ENCODE peak calls at places on chromosomes 6 and 20, in eight cellular contexts. A is CD4-positive, alpha-beta T cell; C is heart left ventricle; D is left ventricle myocardium inferior; F is pancreas; V is right atrium auricular region; K is CD8-positive, alpha-beta memory T cell; S is tibial nerve. B is an unnamed sample.

GRCh38 chr6:21935561-21936028 is 342.0 kb downstream of the SOX4 start:
- DNase-seq in A (no peak), C (no peak), D (no peak), F (peak; percentile 25), V (no peak), K (no peak), S (no peak), B (no peak)

GRCh38 chr20:63532449-63532971 is 4.7 kb downstream of the PTK6 start:
- DNase-seq in A (no peak), C (no peak), D (no peak), F (no peak), V (no peak), K (no peak), S (no peak), B (peak; percentile 62)

GRCh38 chr6:157885211-157885788 is 62.3 kb downstream of the SNX9 start:
- DNase-seq in A (peak; percentile 37), C (no peak), D (no peak), F (no peak), V (no peak), K (peak; percentile 85), S (no peak), B (no peak)

GRCh38 chr6:122416825-122417224 is 17.4 kb downstream of the HSF2 start:
- DNase-seq in A (no peak), C (no peak), D (no peak), F (no peak), V (no peak), K (no peak), S (no peak), B (no peak)

GRCh38 chr20:62205618-62206387 is 14.3 kb downstream of the HRH3 start:
- DNase-seq in A (no peak), C (no peak), D (no peak), F (no peak), V (no peak), K (no peak), S (no peak), B (peak; percentile 72)

GRCh38 chr6:157961829-157962228 is 19.8 kb upstream of the SYNJ2 start:
- DNase-seq in A (no peak), C (no peak), D (no peak), F (no peak), V (no peak), K (no peak), S (no peak), B (no peak)

GRCh38 chr20:47146703-47147102 is 209.8 kb downstream of the ZMYND8 start:
- DNase-seq in A (no peak), C (no peak), D (no peak), F (no peak), V (no peak), K (no peak), S (no peak), B (no peak)

GRCh38 chr6:49551866-49552129 is 1.3 kb downstream of the C6orf141 start:
- DNase-seq in A (no peak), C (no peak), D (no peak), F (no peak), V (no peak), K (no peak), S (no peak), B (no peak)

GRCh38 chr6:70673601-70674000 is 5.9 kb downstream of the SMAP1 start:
- DNase-seq in A (no peak), C (no peak), D (no peak), F (no peak), V (no peak), K (no peak), S (no peak), B (no peak)

GRCh38 chr6:35071347-35071994 is 69.7 kb downstream of the TCP11 start:
- DNase-seq in A (no peak), C (no peak), D (no peak), F (no peak), V (no peak), K (no peak), S (no peak), B (peak; percentile 64)

GRCh38 chr6:168533428-168533827 is 92.4 kb downstream of the SMOC2 start:
- DNase-seq in A (no peak), C (peak; percentile 52), D (no peak), F (peak; percentile 43), V (peak; percentile 63), K (no peak), S (no peak), B (no peak)
- H3K27ac ChIP-seq in A (no peak overlapping the region), C (peak overlapping the region; percentile 42), D (peak overlapping the region; percentile 74), F (no peak overlapping the region), V (peak overlapping the region; percentile 6), K (no peak overlapping the region), S (no peak overlapping the region), B (no peak overlapping the region)

DNA sequence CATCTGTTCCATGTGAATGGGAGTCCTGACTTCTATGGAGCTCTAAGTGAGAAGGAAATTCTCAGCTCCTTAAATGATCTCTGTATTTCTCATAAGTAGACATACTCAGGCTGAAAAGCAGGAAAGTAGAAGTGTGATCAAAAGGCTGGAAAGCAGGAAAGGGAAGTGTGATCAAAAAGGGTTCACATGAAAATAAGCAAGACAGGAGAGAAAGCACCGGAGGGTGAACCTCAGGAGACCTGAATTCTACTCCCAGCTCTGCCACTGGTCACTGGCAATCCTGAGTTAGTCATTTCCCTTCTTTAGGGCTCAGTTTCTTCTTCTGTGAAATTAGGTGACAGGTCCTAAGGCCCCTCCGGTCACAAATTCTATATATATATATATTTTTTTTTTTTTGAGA is 55.5 kb upstream of the TRERF1 start:
- DNase-seq in A (no peak), C (no peak), D (no peak), F (no peak), V (no peak), K (no peak), S (no peak), B (no peak)
- H3K27ac ChIP-seq in A (no peak overlapping the region), C (no peak overlapping the region), D (no peak overlapping the region), F (no peak overlapping the region), V (no peak overlapping the region), K (no peak overlapping the region), S (no peak overlapping the region), B (no peak overlapping the region)

GRCh38 chr20:45353746-45354145 is 5.5 kb upstream of the SDC4 start:
- DNase-seq in A (no peak), C (no peak), D (no peak), F (no peak), V (no peak), K (no peak), S (no peak), B (no peak)

GRCh38 chr20:45352729-45353128 is 4.5 kb upstream of the SDC4 start:
- DNase-seq in A (no peak), C (no peak), D (no peak), F (no peak), V (no peak), K (no peak), S (no peak), B (no peak)

GRCh38 chr20:45355209-45355608 is 7.0 kb upstream of the SDC4 start:
- DNase-seq in A (no peak), C (no peak), D (no peak), F (no peak), V (no peak), K (no peak), S (no peak), B (no peak)

GRCh38 chr20:45355685-45356084 is 7.3 kb upstream of the SYS1 start:
- DNase-seq in A (no peak), C (no peak), D (no peak), F (no peak), V (no peak), K (no peak), S (no peak), B (no peak)

DNA sequence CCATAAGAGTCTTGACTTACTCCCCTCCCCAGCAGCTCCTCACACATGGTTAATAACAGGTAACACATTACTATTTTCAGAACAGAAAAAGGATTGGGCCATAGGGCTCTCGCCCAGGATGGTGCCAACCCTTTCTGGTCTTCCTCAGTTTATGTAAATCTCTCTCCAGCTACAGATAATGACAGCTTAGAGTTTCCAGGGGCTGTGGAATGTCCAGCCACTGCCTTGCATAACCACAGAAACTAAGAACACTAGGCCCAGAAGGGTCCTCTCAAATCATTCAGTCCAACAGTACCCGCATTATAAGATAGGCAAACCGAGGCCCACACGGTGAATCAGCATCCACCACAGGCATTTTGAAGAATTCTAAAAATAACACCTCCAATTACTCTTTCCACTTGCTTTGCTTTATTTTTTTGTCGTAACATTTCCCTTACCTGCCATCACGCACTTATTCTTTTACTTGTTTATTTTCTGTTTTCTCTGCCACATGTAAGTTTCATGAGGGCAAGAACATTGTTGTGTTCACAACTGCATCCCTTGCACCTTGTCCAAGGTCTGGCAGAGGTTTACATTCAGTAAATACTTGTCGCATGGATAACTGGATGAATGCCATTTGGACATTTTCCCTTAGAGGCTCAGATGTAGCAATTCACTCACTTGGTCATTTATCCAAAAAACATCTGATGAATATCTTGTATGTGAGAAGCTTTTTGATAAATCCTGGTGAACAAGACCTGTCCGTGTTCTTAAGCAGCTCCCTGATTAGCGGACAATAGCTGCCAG is 6.4 kb upstream of the SDC4 start:
- DNase-seq in A (no peak), C (no peak), D (no peak), F (no peak), V (no peak), K (no peak), S (no peak), B (no peak)
- H3K27ac ChIP-seq in A (no peak overlapping the region), C (peak overlapping the region; percentile 67), D (peak overlapping the region; percentile 93), F (no peak overlapping the region), V (peak overlapping the region; percentile 94), K (no peak overlapping the region), S (no peak overlapping the region), B (peak overlapping the region; percentile 28)

DNA sequence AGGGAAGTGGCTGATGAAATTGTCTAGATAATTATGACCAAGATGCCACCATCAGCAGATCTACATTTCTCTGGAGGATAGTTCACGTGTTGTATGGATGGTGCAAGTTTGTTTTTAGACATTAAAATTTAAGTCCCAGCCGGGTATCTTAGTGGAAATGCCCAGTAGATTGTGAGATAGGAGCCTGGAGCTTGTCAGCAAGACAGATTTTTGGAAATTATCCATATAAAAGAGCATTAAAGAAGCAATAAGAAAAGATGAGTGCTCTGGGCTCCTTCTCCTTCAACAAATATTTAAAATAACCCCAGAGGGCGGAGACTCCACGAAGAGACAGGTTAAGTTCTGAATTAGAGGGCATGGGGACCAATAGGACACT is 47.6 kb upstream of the SMLR1 start:
- DNase-seq in A (no peak), C (no peak), D (no peak), F (no peak), V (no peak), K (no peak), S (no peak), B (no peak)
- H3K27ac ChIP-seq in A (no peak overlapping the region), C (no peak overlapping the region), D (peak overlapping the region; percentile 5), F (no peak overlapping the region), V (no peak overlapping the region), K (no peak overlapping the region), S (no peak overlapping the region), B (no peak overlapping the region)

DNA sequence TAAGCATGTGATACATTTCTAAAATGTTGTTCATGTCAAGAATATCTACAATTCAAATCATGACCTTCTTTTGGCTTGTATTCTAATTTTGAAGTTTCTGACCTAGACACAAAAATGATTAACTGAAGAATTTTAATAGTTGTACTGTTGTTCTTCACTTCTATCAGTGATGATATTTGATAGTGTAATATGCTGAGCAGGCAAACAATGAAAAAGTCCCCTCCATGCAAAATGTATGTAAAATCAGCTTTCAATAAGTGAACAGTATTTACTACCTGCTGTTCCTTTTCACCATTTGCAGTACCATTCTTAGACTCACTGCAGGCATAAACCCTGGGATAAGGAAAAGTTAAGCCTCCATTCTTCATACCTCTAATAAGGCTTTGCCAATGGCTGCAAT is 201.5 kb downstream of the LAMA2 start:
- DNase-seq in A (no peak), C (no peak), D (no peak), F (no peak), V (no peak), K (no peak), S (no peak), B (no peak)
- H3K27ac ChIP-seq in A (no peak overlapping the region), C (no peak overlapping the region), D (no peak overlapping the region), F (no peak overlapping the region), V (no peak overlapping the region), K (no peak overlapping the region), S (no peak overlapping the region), B (no peak overlapping the region)